ENCODE peak calls at places on chromosomes 5 and 9, in nine cellular contexts. One of them, this sample, is unnamed.

GRCh38 chr9:14400658-14400995 is 86.7 kb upstream of the NFIB start:
- DNase-seq in prostate gland: no peak
- DNase-seq in ascending aorta: peak; percentile 73
- DNase-seq in H1: peak; percentile 64
- DNase-seq in CD8-positive, alpha-beta memory T cell: no peak
- DNase-seq in OCI-LY7: peak; percentile 8
- DNase-seq in tibial artery: peak; percentile 69
- DNase-seq in astrocyte: peak; percentile 82
- DNase-seq in A549: peak; percentile 67
- DNase-seq in this sample: no peak

GRCh38 chr5:82405618-82406199 is 127.6 kb upstream of the RPS23 start:
- DNase-seq in prostate gland: no peak
- DNase-seq in ascending aorta: no peak
- DNase-seq in H1: no peak
- DNase-seq in CD8-positive, alpha-beta memory T cell: no peak
- DNase-seq in OCI-LY7: no peak
- DNase-seq in tibial artery: no peak
- DNase-seq in astrocyte: peak; percentile 100
- DNase-seq in A549: no peak
- DNase-seq in this sample: no peak

GRCh38 chr9:99057665-99058625 is 47.0 kb upstream of the TGFBR1 start:
- DNase-seq in prostate gland: peak; percentile 12
- DNase-seq in ascending aorta: no peak
- DNase-seq in H1: no peak
- DNase-seq in CD8-positive, alpha-beta memory T cell: peak; percentile 88
- DNase-seq in OCI-LY7: peak; percentile 83
- DNase-seq in tibial artery: no peak
- DNase-seq in astrocyte: peak; percentile 89
- DNase-seq in A549: no peak
- DNase-seq in this sample: no peak

GRCh38 chr5:16883801-16884200 is 52.3 kb downstream of the MYO10 start:
- DNase-seq in prostate gland: no peak
- DNase-seq in ascending aorta: no peak
- DNase-seq in H1: no peak
- DNase-seq in CD8-positive, alpha-beta memory T cell: no peak
- DNase-seq in OCI-LY7: no peak
- DNase-seq in tibial artery: no peak
- DNase-seq in astrocyte: no peak
- DNase-seq in A549: no peak
- DNase-seq in this sample: no peak

GRCh38 chr5:142472306-142472951 is 147.6 kb upstream of the SPRY4 start:
- DNase-seq in prostate gland: no peak
- DNase-seq in ascending aorta: no peak
- DNase-seq in H1: no peak
- DNase-seq in CD8-positive, alpha-beta memory T cell: peak; percentile 58
- DNase-seq in OCI-LY7: no peak
- DNase-seq in tibial artery: no peak
- DNase-seq in astrocyte: peak; percentile 92
- DNase-seq in A549: peak; percentile 74
- DNase-seq in this sample: no peak

GRCh38 chr5:149268928-149269557 is 2.6 kb upstream of the AFAP1L1 start:
- DNase-seq in prostate gland: no peak
- DNase-seq in ascending aorta: no peak
- DNase-seq in H1: no peak
- DNase-seq in CD8-positive, alpha-beta memory T cell: no peak
- DNase-seq in OCI-LY7: peak; percentile 73
- DNase-seq in tibial artery: no peak
- DNase-seq in astrocyte: peak; percentile 24
- DNase-seq in A549: peak; percentile 71
- DNase-seq in this sample: no peak

GRCh38 chr9:115198018-115198417 is 80.1 kb upstream of the TNC start:
- DNase-seq in prostate gland: peak; percentile 10
- DNase-seq in ascending aorta: no peak
- DNase-seq in H1: no peak
- DNase-seq in CD8-positive, alpha-beta memory T cell: no peak
- DNase-seq in OCI-LY7: no peak
- DNase-seq in tibial artery: no peak
- DNase-seq in astrocyte: peak; percentile 73
- DNase-seq in A549: no peak
- DNase-seq in this sample: no peak

GRCh38 chr9:3124006-3124405 is 280.1 kb upstream of the PUM3 start:
- DNase-seq in prostate gland: no peak
- DNase-seq in ascending aorta: no peak
- DNase-seq in H1: no peak
- DNase-seq in CD8-positive, alpha-beta memory T cell: no peak
- DNase-seq in OCI-LY7: no peak
- DNase-seq in tibial artery: no peak
- DNase-seq in astrocyte: no peak
- DNase-seq in A549: no peak
- DNase-seq in this sample: no peak

GRCh38 chr5:56527174-56527573 is 288.2 kb upstream of the MAP3K1 start:
- DNase-seq in prostate gland: no peak
- DNase-seq in ascending aorta: no peak
- DNase-seq in H1: no peak
- DNase-seq in CD8-positive, alpha-beta memory T cell: no peak
- DNase-seq in OCI-LY7: no peak
- DNase-seq in tibial artery: no peak
- DNase-seq in astrocyte: no peak
- DNase-seq in A549: no peak
- DNase-seq in this sample: no peak

GRCh38 chr5:181258576-181258975 is 2.4 kb downstream of the TRIM52 start:
- DNase-seq in prostate gland: no peak
- DNase-seq in ascending aorta: no peak
- DNase-seq in H1: no peak
- DNase-seq in CD8-positive, alpha-beta memory T cell: no peak
- DNase-seq in OCI-LY7: no peak
- DNase-seq in tibial artery: no peak
- DNase-seq in astrocyte: no peak
- DNase-seq in A549: no peak
- DNase-seq in this sample: no peak

GRCh38 chr9:16868706-16869105 is 1.8 kb downstream of the BNC2 start:
- DNase-seq in prostate gland: no peak
- DNase-seq in ascending aorta: no peak
- DNase-seq in H1: no peak
- DNase-seq in CD8-positive, alpha-beta memory T cell: no peak
- DNase-seq in OCI-LY7: no peak
- DNase-seq in tibial artery: no peak
- DNase-seq in astrocyte: no peak
- DNase-seq in A549: no peak
- DNase-seq in this sample: no peak

GRCh38 chr9:16871358-16872151 is 1.1 kb upstream of the BNC2 start:
- DNase-seq in prostate gland: peak; percentile 14
- DNase-seq in ascending aorta: peak; percentile 83
- DNase-seq in H1: peak; percentile 67
- DNase-seq in CD8-positive, alpha-beta memory T cell: no peak
- DNase-seq in OCI-LY7: no peak
- DNase-seq in tibial artery: peak; percentile 81
- DNase-seq in astrocyte: peak; percentile 86
- DNase-seq in A549: peak; percentile 62
- DNase-seq in this sample: no peak

GRCh38 chr9:16870606-16871357 is at the start of gene BNC2:
- DNase-seq in prostate gland: peak; percentile 14
- DNase-seq in ascending aorta: peak; percentile 77
- DNase-seq in H1: peak; percentile 84
- DNase-seq in CD8-positive, alpha-beta memory T cell: no peak
- DNase-seq in OCI-LY7: no peak
- DNase-seq in tibial artery: peak; percentile 75
- DNase-seq in astrocyte: peak; percentile 42
- DNase-seq in A549: peak; percentile 62
- DNase-seq in this sample: no peak

GRCh38 chr9:16869140-16869903 is 1.1 kb downstream of the BNC2 start:
- DNase-seq in prostate gland: no peak
- DNase-seq in ascending aorta: no peak
- DNase-seq in H1: no peak
- DNase-seq in CD8-positive, alpha-beta memory T cell: no peak
- DNase-seq in OCI-LY7: no peak
- DNase-seq in tibial artery: no peak
- DNase-seq in astrocyte: peak; percentile 40
- DNase-seq in A549: no peak
- DNase-seq in this sample: no peak

DNA sequence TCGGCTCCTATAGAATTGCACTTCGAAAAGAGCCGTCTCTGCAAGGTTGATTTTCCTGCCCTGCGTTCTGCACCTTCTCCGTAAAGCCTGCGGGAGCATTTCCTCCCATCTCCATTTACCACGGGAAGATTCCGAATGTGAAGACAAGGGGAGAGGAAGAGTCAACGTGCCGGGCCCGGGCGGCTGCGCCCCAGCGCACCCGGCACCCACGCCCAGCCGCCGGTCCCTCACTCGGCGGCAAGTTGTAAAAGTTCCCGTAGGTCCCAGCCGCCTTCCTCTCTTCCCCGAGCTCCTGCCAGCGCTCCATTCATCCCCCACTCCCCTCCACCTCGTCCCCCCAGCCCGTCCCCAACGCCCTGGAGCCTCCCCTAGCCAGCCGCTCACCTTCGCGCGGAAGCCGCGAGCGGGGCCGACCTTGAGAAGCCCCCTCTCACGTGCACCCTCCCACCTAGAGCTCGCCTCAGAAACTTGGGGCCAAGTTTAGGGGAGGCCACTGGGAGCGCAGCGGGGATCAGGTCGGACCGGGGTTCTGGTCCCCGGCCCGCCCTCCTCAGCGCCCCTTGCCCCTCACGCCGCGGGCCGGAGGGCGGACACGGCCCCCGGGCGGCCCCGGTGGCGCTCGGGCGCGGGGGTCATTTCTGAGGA is 387 bp downstream of the BNC2 start:
- DNase-seq in prostate gland: no peak
- DNase-seq in ascending aorta: no peak
- DNase-seq in H1: peak; percentile 56
- DNase-seq in CD8-positive, alpha-beta memory T cell: no peak
- DNase-seq in OCI-LY7: no peak
- DNase-seq in tibial artery: peak; percentile 70
- DNase-seq in astrocyte: peak; percentile 12
- DNase-seq in A549: peak; percentile 39
- DNase-seq in this sample: no peak
- H3K27ac ChIP-seq in prostate gland: peak overlapping the region; percentile 75
- H3K27ac ChIP-seq in ascending aorta: peak overlapping the region; percentile 84
- H3K27ac ChIP-seq in H1: no peak overlapping the region
- H3K27ac ChIP-seq in CD8-positive, alpha-beta memory T cell: no peak overlapping the region
- H3K27ac ChIP-seq in OCI-LY7: no peak overlapping the region
- H3K27ac ChIP-seq in tibial artery: peak overlapping the region; percentile 87
- H3K27ac ChIP-seq in astrocyte: peak overlapping the region; percentile 76
- H3K27ac ChIP-seq in A549: peak overlapping the region; percentile 93
- H3K27ac ChIP-seq in this sample: peak overlapping the region; percentile 61

GRCh38 chr5:140181525-140181924 is 6.5 kb downstream of the CYSTM1 start:
- DNase-seq in prostate gland: no peak
- DNase-seq in ascending aorta: no peak
- DNase-seq in H1: no peak
- DNase-seq in CD8-positive, alpha-beta memory T cell: no peak
- DNase-seq in OCI-LY7: no peak
- DNase-seq in tibial artery: no peak
- DNase-seq in astrocyte: no peak
- DNase-seq in A549: no peak
- DNase-seq in this sample: no peak
- H3K4me1 ChIP-seq in prostate gland: no peaks in the 10 kb centered on the region
- H3K4me1 ChIP-seq in ascending aorta: peaks cover 38% of the 10 kb centered on the region
- H3K4me1 ChIP-seq in H1: peaks cover 3% of the 10 kb centered on the region
- H3K4me1 ChIP-seq in CD8-positive, alpha-beta memory T cell: no peaks in the 10 kb centered on the region
- H3K4me1 ChIP-seq in OCI-LY7: peaks cover 2% of the 10 kb centered on the region
- H3K4me1 ChIP-seq in tibial artery: peaks cover 44% of the 10 kb centered on the region
- H3K4me1 ChIP-seq in astrocyte: peaks cover 8% of the 10 kb centered on the region
- H3K4me1 ChIP-seq in A549: peaks cover 28% of the 10 kb centered on the region
- H3K4me1 ChIP-seq in this sample: no peaks in the 10 kb centered on the region

DNA sequence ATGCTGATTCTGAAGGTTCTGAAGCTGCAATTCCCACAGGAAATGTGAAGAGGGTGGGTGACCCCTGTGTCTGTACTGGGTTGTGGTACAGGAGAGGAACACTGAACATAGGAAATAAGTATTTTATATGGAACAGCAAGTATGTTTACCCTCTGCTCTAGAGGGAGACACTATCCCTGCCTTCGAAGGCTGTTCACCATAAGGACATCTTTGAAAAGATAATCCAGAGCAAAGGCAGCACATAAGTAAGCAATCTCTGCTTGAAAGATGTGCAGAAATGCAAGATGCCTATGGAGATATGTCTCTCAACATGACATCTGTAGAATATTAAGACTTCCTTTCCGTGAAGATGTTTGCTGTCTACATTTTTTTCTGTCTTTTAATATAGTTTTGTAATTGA is 184.4 kb upstream of the EFNA5 start:
- DNase-seq in prostate gland: no peak
- DNase-seq in ascending aorta: no peak
- DNase-seq in H1: no peak
- DNase-seq in CD8-positive, alpha-beta memory T cell: no peak
- DNase-seq in OCI-LY7: no peak
- DNase-seq in tibial artery: no peak
- DNase-seq in astrocyte: no peak
- DNase-seq in A549: peak; percentile 1
- DNase-seq in this sample: no peak
- H3K27ac ChIP-seq in prostate gland: no peak overlapping the region
- H3K27ac ChIP-seq in ascending aorta: no peak overlapping the region
- H3K27ac ChIP-seq in H1: no peak overlapping the region
- H3K27ac ChIP-seq in CD8-positive, alpha-beta memory T cell: no peak overlapping the region
- H3K27ac ChIP-seq in OCI-LY7: no peak overlapping the region
- H3K27ac ChIP-seq in tibial artery: no peak overlapping the region
- H3K27ac ChIP-seq in astrocyte: no peak overlapping the region
- H3K27ac ChIP-seq in A549: no peak overlapping the region
- H3K27ac ChIP-seq in this sample: no peak overlapping the region

GRCh38 chr9:87063883-87064282 is 116.6 kb upstream of the GAS1 start:
- DNase-seq in prostate gland: no peak
- DNase-seq in ascending aorta: peak; percentile 78
- DNase-seq in H1: no peak
- DNase-seq in CD8-positive, alpha-beta memory T cell: no peak
- DNase-seq in OCI-LY7: no peak
- DNase-seq in tibial artery: no peak
- DNase-seq in astrocyte: peak; percentile 62
- DNase-seq in A549: no peak
- DNase-seq in this sample: no peak

GRCh38 chr9:87065981-87066380 is 118.7 kb upstream of the GAS1 start:
- DNase-seq in prostate gland: no peak
- DNase-seq in ascending aorta: no peak
- DNase-seq in H1: no peak
- DNase-seq in CD8-positive, alpha-beta memory T cell: no peak
- DNase-seq in OCI-LY7: no peak
- DNase-seq in tibial artery: no peak
- DNase-seq in astrocyte: no peak
- DNase-seq in A549: no peak
- DNase-seq in this sample: no peak

GRCh38 chr9:87063246-87063645 is 115.9 kb upstream of the GAS1 start:
- DNase-seq in prostate gland: no peak
- DNase-seq in ascending aorta: peak; percentile 70
- DNase-seq in H1: no peak
- DNase-seq in CD8-positive, alpha-beta memory T cell: no peak
- DNase-seq in OCI-LY7: no peak
- DNase-seq in tibial artery: peak; percentile 77
- DNase-seq in astrocyte: peak; percentile 6
- DNase-seq in A549: no peak
- DNase-seq in this sample: no peak

GRCh38 chr9:87062706-87063105 is 115.4 kb upstream of the GAS1 start:
- DNase-seq in prostate gland: no peak
- DNase-seq in ascending aorta: no peak
- DNase-seq in H1: no peak
- DNase-seq in CD8-positive, alpha-beta memory T cell: no peak
- DNase-seq in OCI-LY7: no peak
- DNase-seq in tibial artery: no peak
- DNase-seq in astrocyte: no peak
- DNase-seq in A549: no peak
- DNase-seq in this sample: no peak

DNA sequence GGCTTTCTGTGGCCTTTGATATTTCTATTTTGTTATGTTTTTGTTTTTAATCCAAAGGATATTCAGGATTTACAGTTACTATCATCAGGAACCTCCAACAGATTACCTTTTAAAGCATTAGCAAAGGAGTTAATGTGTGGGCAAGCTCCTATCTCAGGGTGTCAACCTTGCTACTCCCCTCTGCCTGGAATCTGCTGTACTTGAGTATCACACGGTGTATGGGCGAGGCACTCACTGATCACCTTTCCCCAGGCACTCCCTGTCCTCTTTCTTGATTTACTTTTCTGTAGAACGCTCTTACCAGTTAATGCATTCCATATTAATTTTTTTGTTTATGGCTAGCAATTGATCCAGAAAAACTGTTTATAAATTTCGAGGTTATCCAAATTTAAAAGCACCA is 117.0 kb upstream of the GAS1 start:
- DNase-seq in prostate gland: no peak
- DNase-seq in ascending aorta: no peak
- DNase-seq in H1: no peak
- DNase-seq in CD8-positive, alpha-beta memory T cell: no peak
- DNase-seq in OCI-LY7: no peak
- DNase-seq in tibial artery: no peak
- DNase-seq in astrocyte: no peak
- DNase-seq in A549: no peak
- DNase-seq in this sample: no peak
- H3K4me1 ChIP-seq in prostate gland: no peaks in the 10 kb centered on the region
- H3K4me1 ChIP-seq in ascending aorta: peaks cover 15% of the 10 kb centered on the region
- H3K4me1 ChIP-seq in H1: no peaks in the 10 kb centered on the region
- H3K4me1 ChIP-seq in CD8-positive, alpha-beta memory T cell: no peaks in the 10 kb centered on the region
- H3K4me1 ChIP-seq in OCI-LY7: no peaks in the 10 kb centered on the region
- H3K4me1 ChIP-seq in tibial artery: peaks cover 27% of the 10 kb centered on the region
- H3K4me1 ChIP-seq in astrocyte: no peaks in the 10 kb centered on the region
- H3K4me1 ChIP-seq in A549: no peaks in the 10 kb centered on the region
- H3K4me1 ChIP-seq in this sample: no peaks in the 10 kb centered on the region